ENCODE peak calls at places on chromosomes 7 and 10, in four cellular contexts. M, R, H and W are unnamed samples.

GRCh38 chr7:126803060-126803665 is 449.6 kb downstream of the GRM8 start:
- DNase-seq in M (no peak), H (peak; percentile 45), R (peak; percentile 79), W (no peak)

GRCh38 chr7:83452256-83452655 is 196.7 kb downstream of the SEMA3E start:
- DNase-seq in H (no peak), R (no peak), M (no peak), W (no peak)

GRCh38 chr7:155482511-155483183 is 24.7 kb downstream of the EN2 start:
- DNase-seq in H (no peak), M (no peak), R (peak; percentile 12), W (no peak)

GRCh38 chr7:138608292-138608691 is 92.9 kb downstream of the SVOPL start:
- DNase-seq in R (no peak), M (no peak), H (no peak), W (no peak)

GRCh38 chr10:111348049-111348448 is 271.2 kb downstream of the ADRA2A start:
- DNase-seq in H (no peak), M (no peak), R (no peak), W (no peak)

GRCh38 chr10:82463165-82463564 is 588.2 kb downstream of the NRG3 start:
- DNase-seq in H (no peak), R (no peak), M (no peak), W (no peak)

GRCh38 chr10:43048301-43049051 is 28.4 kb upstream of the RET start:
- DNase-seq in R (no peak), M (peak; percentile 6), H (no peak), W (no peak)

GRCh38 chr7:68063171-68063570 is 1066.5 kb downstream of the TYW1 start:
- DNase-seq in R (peak; percentile 33), M (no peak), H (no peak), W (no peak)

GRCh38 chr7:15667999-15668398 is 18.5 kb downstream of the MEOX2 start:
- DNase-seq in H (no peak), M (no peak), R (no peak), W (no peak)

GRCh38 chr7:132218876-132219275 is 357.4 kb downstream of the PLXNA4 start:
- DNase-seq in M (no peak), R (no peak), H (no peak), W (no peak)

GRCh38 chr10:115706482-115707076 is 566.4 kb downstream of the GFRA1 start:
- DNase-seq in M (no peak), H (no peak), R (no peak), W (no peak)

GRCh38 chr7:55018361-55019328 is at the start of gene EGFR:
- DNase-seq in R (peak; percentile 82), M (peak; percentile 87), H (peak; percentile 82), W (no peak)

GRCh38 chr10:77925795-77926565 is 575 bp downstream of the DLG5 start:
- DNase-seq in H (peak; percentile 67), R (peak; percentile 73), M (peak; percentile 59), W (no peak)

GRCh38 chr7:151174246-151175046 is 7.0 kb upstream of the GBX1 start:
- DNase-seq in H (peak; percentile 27), R (peak; percentile 83), M (no peak), W (peak; percentile 92)

GRCh38 chr7:27196287-27196739 is 3.6 kb downstream of the HOXA13 start:
- DNase-seq in M (peak; percentile 90), R (peak; percentile 92), H (peak; percentile 83), W (no peak)

GRCh38 chr7:90165724-90166123 is 11.5 kb downstream of the STEAP1 start:
- DNase-seq in M (no peak), H (peak; percentile 43), R (no peak), W (no peak)

GRCh38 chr10:35497909-35498308 is 107.2 kb upstream of the GJD4 start:
- DNase-seq in R (no peak), H (no peak), M (no peak), W (no peak)

GRCh38 chr10:126352446-126352845 is 35.8 kb downstream of the ADAM12 start:
- DNase-seq in M (no peak), R (no peak), H (no peak), W (no peak)

GRCh38 chr10:78269061-78269460 is 235.4 kb downstream of the RPS24 start:
- DNase-seq in H (no peak), R (no peak), M (no peak), W (no peak)

GRCh38 chr10:6274040-6274439 is 71.3 kb downstream of the PFKFB3 start:
- DNase-seq in H (no peak), R (no peak), M (no peak), W (no peak)

GRCh38 chr7:134458341-134458805 is 527 bp downstream of the AKR1B1 start:
- DNase-seq in M (peak; percentile 40), R (peak; percentile 70), H (peak; percentile 47), W (no peak)

GRCh38 chr7:157432957-157433576 is 96.3 kb downstream of the DNAJB6 start:
- DNase-seq in M (no peak), R (peak; percentile 70), H (peak; percentile 30), W (no peak)

GRCh38 chr10:78757542-78757941 is 311.2 kb upstream of the ZMIZ1 start:
- DNase-seq in R (no peak), M (no peak), H (no peak), W (no peak)

GRCh38 chr7:16430133-16430532 is 8.8 kb upstream of the CRPPA start:
- DNase-seq in H (no peak), M (no peak), R (no peak), W (no peak)

GRCh38 chr7:91050677-91051076 is 213.6 kb upstream of the FZD1 start:
- DNase-seq in H (no peak), M (no peak), R (no peak), W (no peak)

GRCh38 chr10:21926949-21927348 is 76.6 kb downstream of the DNAJC1 start:
- DNase-seq in H (no peak), R (no peak), M (no peak), W (no peak)

GRCh38 chr10:10911471-10911921 is 106.2 kb upstream of the CELF2 start:
- DNase-seq in R (peak; percentile 61), H (peak; percentile 52), M (peak; percentile 84), W (peak; percentile 92)

GRCh38 chr7:130493275-130493868 is 1.5 kb downstream of the MEST start:
- DNase-seq in H (no peak), R (no peak), M (no peak), W (no peak)

GRCh38 chr10:2296179-2296578 is 558.9 kb upstream of the ADARB2 start:
- DNase-seq in R (no peak), M (no peak), H (no peak), W (no peak)

GRCh38 chr7:77837966-77838365 is 39.4 kb downstream of the PHTF2 start:
- DNase-seq in R (no peak), H (no peak), M (no peak), W (no peak)

GRCh38 chr7:131232768-131233167 is 94.9 kb upstream of the MKLN1 start:
- DNase-seq in H (no peak), M (no peak), R (no peak), W (no peak)

DNA sequence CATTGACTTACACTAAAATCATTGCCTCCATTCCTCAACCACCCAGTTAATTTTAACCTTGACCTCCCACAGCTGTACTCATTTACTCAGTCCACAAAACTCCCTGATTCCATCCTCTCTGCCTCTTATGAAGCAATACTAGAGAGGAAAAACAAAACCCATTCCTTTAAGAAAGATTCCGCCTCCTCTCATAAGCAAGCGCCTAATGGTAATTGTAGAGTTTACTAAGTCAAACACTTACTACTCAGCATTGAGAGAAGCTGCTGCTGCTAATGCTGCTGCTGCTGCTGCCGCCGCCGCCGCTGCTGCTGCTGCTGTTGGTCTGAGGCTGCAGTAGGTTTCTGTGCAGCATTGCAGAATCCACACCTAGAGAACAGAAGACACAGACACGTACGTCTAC is 2.1 kb upstream of the ADD3 start:
- DNase-seq in R (peak; percentile 60), M (peak; percentile 36), H (peak; percentile 39), W (no peak)
- TF ChIP-seq POLR2A in R (no peak), M (peak; percentile 18), H (no peak), W (no peak)

DNA sequence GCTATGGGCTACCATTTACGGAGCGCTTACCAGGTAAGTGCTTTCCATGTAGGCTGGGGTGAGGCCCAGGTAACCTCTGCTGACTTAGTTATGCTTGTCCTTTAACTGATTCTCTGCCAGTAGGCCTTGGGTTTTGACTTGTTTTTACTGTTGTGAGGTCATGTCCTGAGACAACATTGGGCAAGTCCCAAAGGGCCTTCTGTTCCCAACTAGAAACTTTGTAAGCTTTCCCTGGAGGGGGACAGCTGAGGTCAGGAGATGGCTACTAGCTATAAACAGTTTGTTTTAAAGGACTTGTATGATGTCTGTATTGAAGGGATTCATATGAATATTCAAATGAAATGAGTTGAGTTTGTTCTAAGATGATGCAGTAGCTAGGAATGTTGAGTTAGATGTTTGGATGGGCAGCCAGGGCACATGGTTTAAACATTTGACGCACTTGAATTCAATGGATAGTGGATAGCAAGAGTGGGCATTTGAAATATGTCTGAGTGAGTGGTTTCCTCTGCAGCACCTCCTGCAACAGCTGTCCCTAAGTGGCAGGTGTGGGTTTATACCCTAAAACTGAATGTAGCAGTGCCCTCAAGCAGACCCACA is 10.0 kb upstream of the SGPL1 start:
- DNase-seq in H (no peak), R (no peak), M (no peak), W (no peak)
- H3K4me1 ChIP-seq in H (no peaks in the 10 kb centered on the region), R (peaks cover 19% of the 10 kb centered on the region), M (no peaks in the 10 kb centered on the region), W (no peaks in the 10 kb centered on the region)

GRCh38 chr7:75772081-75773077 is at the start of gene CCL26:
- DNase-seq in R (peak; percentile 60), H (peak; percentile 26), M (peak; percentile 18), W (no peak)

DNA sequence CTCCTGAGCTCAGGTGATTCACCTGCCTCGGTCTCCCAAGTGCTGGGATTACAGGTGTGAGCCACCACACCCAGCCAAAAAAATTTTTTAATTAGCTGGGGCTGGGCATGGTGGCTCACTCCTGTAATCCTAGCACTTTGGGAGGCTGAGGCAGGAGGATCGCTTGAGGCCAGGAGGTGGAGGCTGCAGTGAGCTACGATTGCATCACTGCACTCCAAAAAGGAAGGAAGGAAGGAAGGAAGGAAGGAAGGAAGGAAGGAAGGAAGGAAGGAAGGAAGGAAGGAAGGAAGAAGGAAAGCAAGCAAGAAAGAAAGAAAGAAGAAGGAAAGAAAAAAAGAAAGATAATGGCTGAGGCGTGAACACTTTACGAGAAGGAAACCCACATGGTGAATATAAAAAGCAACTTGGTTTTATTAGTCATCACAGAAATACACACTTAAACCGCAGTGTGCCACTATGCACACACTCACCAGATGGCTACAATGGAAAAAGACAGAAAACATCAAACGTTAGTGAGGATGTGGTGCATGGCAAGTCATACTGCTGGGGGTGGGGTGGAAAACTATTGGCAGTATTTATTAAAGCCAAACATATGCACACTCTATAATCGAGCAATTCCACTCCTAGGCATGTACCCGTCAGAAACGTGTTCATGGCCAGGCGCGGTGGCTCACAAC is 4.4 kb upstream of the CCL26 start:
- DNase-seq in H (no peak), R (no peak), M (no peak), W (no peak)
- H3K36me3 ChIP-seq in H (no peaks in the 10 kb centered on the region), R (no peaks in the 10 kb centered on the region), M (no peaks in the 10 kb centered on the region), W (no peaks in the 10 kb centered on the region)

DNA sequence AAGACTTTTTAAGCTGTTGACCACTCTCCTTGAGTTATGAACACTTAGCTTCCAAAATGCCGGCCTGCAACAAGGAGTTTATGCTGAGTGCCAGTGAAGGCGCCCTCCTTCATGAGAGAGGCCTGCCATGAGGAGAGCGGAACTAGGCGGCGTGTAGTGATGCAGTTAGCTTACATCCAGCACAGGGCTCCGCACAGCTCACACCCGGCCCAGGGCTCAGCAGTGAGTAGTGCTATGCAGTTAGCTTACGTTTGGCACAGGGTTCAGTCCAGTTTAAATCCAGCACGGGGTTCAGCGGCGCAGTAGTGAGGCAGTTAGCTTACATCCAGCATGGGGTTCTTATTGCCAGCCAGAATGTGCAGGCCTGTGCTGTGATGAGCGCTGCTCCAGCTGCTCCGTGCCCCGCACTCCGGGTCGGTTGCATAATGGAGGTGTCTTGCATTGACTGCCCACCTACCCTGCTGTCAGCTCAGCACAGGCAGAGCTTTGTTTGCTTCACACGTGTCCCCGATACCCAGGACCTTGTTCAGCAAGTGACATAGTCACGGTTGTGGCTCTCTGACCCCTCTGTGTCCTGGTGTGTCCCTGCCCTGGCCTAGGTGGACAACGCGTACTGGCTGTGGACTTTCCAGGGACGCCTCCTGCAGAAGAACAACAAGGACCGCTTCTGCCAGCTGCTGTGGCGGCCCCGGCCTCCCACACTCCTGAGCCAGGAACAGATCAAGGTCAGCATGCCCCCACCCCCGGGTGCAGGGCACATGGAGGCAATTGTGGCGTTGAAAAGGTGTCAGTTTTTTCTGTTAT is 21.9 kb downstream of the EIF3B start:
- DNase-seq in M (no peak), R (peak; percentile 86), H (no peak), W (no peak)
- TF ChIP-seq POLR2A in M (no peak), R (no peak), H (no peak), W (no peak)